ENCODE peak calls at places on chromosomes 2 and 18, in nine cellular contexts. U is cardiac muscle cell, G is RWPE2, T is astrocyte, P is keratinocyte, R is lower lobe of right lung, L is heart right ventricle, E is sigmoid colon, F is right atrium auricular region. Q is an unnamed sample.

GRCh38 chr18:58263055-58263732 is 219.2 kb downstream of the NEDD4L start:
- DNase-seq in F (no peak), E (no peak), U (no peak), L (no peak), R (no peak), G (no peak), T (peak; percentile 51), P (peak; percentile 67), Q (no peak)

GRCh38 chr18:57441395-57441794 is 6.2 kb downstream of the ONECUT2 start:
- DNase-seq in L (no peak), P (no peak), G (no peak), E (no peak), R (no peak), F (no peak), T (peak; percentile 10), U (peak; percentile 18), Q (no peak)

GRCh38 chr2:68714866-68715265 is 19.7 kb upstream of the ARHGAP25 start:
- DNase-seq in U (no peak), E (peak; percentile 69), R (peak; percentile 85), T (no peak), F (peak; percentile 69), L (peak; percentile 49), P (no peak), G (no peak), Q (no peak)

GRCh38 chr2:133836220-133836619 is 268.0 kb upstream of the NCKAP5 start:
- DNase-seq in G (no peak), U (no peak), L (no peak), P (no peak), T (no peak), R (no peak), F (peak; percentile 23), E (no peak), Q (no peak)

GRCh38 chr2:186308347-186308746 is 177.7 kb upstream of the ZC3H15 start:
- DNase-seq in R (no peak), P (no peak), T (peak; percentile 7), F (no peak), U (peak; percentile 19), L (no peak), E (no peak), G (no peak), Q (no peak)

GRCh38 chr2:108971661-108972566 is 17.1 kb downstream of the EDAR start:
- DNase-seq in G (no peak), F (no peak), U (no peak), R (no peak), P (peak; percentile 42), E (no peak), T (peak; percentile 47), L (no peak), Q (no peak)

GRCh38 chr2:190352668-190353536 is 9.5 kb downstream of the INPP1 start:
- DNase-seq in F (no peak), U (no peak), R (no peak), P (no peak), E (no peak), T (peak; percentile 55), G (no peak), L (no peak), Q (no peak)

GRCh38 chr18:77022556-77022955 is 110.0 kb downstream of the MBP start:
- DNase-seq in G (no peak), E (no peak), R (no peak), T (no peak), L (no peak), F (no peak), U (no peak), P (no peak), Q (no peak)

DNA sequence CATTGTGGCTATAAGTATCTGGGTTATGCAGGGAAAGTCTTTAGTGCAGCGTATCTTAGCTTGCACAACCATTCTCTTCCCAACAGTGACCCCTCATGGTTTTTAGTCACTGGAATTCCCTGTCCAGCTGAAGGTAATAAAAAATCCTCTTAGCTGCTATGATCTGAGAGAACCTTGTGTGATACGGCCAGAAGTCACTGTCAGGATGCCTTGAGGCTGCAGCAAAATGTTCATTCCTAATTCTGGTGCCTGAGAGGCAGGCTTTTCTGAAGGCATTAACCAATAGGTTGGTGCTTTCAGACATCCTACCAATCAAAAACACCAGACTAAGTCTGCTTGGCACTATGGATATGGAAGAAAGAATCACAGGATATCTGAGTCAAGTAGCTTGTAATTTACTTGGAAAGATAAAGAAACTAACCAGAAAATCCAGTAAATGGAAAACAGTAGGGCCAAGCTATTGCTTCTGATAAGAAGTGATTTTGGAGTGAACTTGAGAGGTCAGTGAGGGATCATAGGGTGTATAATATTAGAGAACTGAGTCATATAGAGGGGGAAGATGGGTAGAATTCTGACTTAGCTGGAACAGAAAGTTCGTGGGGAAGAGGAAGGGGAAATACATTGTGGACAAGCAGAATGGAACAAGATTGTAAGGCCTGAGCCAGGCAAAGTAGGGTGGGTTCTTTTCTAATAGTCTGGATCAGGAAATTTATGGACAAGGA is 89.0 kb upstream of the SLC14A2 start:
- DNase-seq in G (no peak), L (no peak), F (no peak), E (no peak), R (no peak), P (no peak), U (peak; percentile 48), T (peak; percentile 71), Q (no peak)
- TF ChIP-seq CTCF in G (no peak), L (no peak), F (no peak), E (no peak), R (no peak), P (no peak), U (peak; percentile 24), T (no peak), Q (no peak)

GRCh38 chr2:29014811-29015414 is 33.8 kb downstream of the TOGARAM2 start:
- DNase-seq in L (peak; percentile 63), R (peak; percentile 65), T (peak; percentile 80), P (no peak), E (no peak), U (peak; percentile 67), F (peak; percentile 72), G (no peak), Q (no peak)

GRCh38 chr2:29017716-29018275 is 36.7 kb downstream of the TOGARAM2 start:
- DNase-seq in U (no peak), R (no peak), P (no peak), L (no peak), E (no peak), F (no peak), T (no peak), G (no peak), Q (no peak)

GRCh38 chr2:29016500-29016899 is 35.4 kb downstream of the TOGARAM2 start:
- DNase-seq in L (peak; percentile 46), P (no peak), R (no peak), G (no peak), U (no peak), T (no peak), E (no peak), F (peak; percentile 68), Q (no peak)

GRCh38 chr2:29014331-29014730 is 33.2 kb downstream of the TOGARAM2 start:
- DNase-seq in P (no peak), T (no peak), R (no peak), E (no peak), G (no peak), F (no peak), L (no peak), U (no peak), Q (no peak)

GRCh38 chr2:29015701-29016470 is 34.8 kb downstream of the TOGARAM2 start:
- DNase-seq in R (no peak), P (no peak), F (no peak), L (peak; percentile 61), U (peak; percentile 16), E (no peak), G (no peak), T (no peak), Q (no peak)
- H3K4me1 ChIP-seq in R (peaks cover 33% of the 10 kb centered on the region), P (no peaks in the 10 kb centered on the region), F (peaks cover 77% of the 10 kb centered on the region), L (peaks cover 69% of the 10 kb centered on the region), U (peaks cover 32% of the 10 kb centered on the region), E (no peaks in the 10 kb centered on the region), G (no peaks in the 10 kb centered on the region), T (peaks cover 39% of the 10 kb centered on the region), Q (peaks cover 7% of the 10 kb centered on the region)

DNA sequence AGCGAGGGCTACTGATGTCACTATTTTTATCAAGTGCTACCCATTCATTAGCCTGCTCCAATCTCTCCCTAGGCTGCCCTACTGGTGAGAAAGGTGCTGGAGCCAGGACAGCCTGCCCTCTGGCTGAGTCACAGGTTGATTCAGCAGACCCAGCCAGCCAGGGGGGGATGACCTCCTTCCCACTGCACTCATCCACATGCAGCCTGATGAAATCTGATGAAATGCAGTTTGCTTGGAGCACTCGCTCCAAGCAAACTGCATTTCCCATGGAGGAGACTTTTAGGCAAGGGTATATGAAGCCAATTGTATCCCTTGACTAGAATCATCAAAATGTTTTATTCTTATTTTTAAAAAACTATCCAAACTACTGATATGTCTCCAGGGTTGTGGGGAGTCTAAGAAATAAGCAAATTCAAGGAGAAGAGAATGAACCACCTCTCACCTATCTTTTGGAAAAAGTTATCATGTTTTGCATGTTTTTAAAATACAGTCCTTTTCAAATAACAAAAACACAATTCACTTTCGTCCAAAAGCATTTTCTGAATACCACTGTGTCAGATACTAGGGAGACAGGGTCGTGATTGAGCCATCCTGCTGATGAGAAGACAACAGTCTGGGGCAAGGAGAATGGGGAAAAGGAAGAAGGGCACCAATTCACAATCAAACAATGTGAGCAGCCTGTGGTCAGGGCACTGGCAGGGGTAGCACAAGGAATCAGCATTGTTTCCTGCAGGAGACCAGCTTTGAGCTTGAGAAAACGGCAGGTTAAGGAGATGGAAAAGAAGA is 128.3 kb downstream of the AFF3 start:
- DNase-seq in E (no peak), L (peak; percentile 59), U (peak; percentile 84), F (peak; percentile 61), P (no peak), T (peak; percentile 95), R (no peak), G (peak; percentile 79), Q (no peak)
- H3K36me3 ChIP-seq in E (no peaks in the 10 kb centered on the region), L (no peaks in the 10 kb centered on the region), U (no peaks in the 10 kb centered on the region), F (no peaks in the 10 kb centered on the region), P (no peaks in the 10 kb centered on the region), T (no peaks in the 10 kb centered on the region), R (no peaks in the 10 kb centered on the region), G (no peaks in the 10 kb centered on the region), Q (no peaks in the 10 kb centered on the region)

GRCh38 chr18:36428431-36429029 is 131.0 kb downstream of the FHOD3 start:
- DNase-seq in F (no peak), R (no peak), U (no peak), P (no peak), E (no peak), G (no peak), L (no peak), T (no peak), Q (no peak)

GRCh38 chr18:36427369-36427768 is 129.9 kb downstream of the FHOD3 start:
- DNase-seq in P (no peak), R (no peak), L (no peak), T (no peak), G (no peak), U (no peak), E (no peak), F (no peak), Q (no peak)

GRCh38 chr18:36427831-36428230 is 130.3 kb downstream of the FHOD3 start:
- DNase-seq in R (no peak), L (no peak), U (no peak), P (no peak), F (no peak), E (no peak), G (no peak), T (no peak), Q (no peak)

GRCh38 chr18:36420826-36421225 is 123.3 kb downstream of the FHOD3 start:
- DNase-seq in L (no peak), T (peak; percentile 64), U (no peak), R (no peak), F (no peak), P (no peak), E (no peak), G (no peak), Q (no peak)

DNA sequence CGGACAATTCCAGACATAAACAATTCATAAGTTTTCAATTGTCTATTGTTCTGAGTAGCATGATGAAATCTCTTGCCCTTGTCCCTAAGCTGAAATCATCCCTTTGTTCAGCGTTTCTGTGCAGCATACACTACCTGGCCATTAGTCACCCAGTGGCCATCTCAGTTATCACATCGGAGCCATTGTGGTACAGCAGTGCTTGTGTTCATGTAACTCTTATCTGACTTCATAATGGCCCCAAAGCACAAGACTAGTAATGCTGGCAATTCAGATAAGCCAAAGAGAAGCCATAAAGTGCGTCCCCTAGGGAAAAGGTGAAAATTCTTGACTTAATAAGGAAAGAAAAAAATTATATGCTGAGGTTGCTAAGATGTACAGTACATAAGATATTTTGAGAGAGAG is 127.2 kb downstream of the FHOD3 start:
- DNase-seq in R (no peak), L (no peak), P (no peak), F (no peak), T (no peak), E (no peak), G (no peak), U (no peak), Q (no peak)
- TF ChIP-seq CTCF in R (no peak), L (no peak), P (no peak), F (no peak), T (no peak), E (no peak), G (no peak), U (no peak), Q (no peak)

Q was measured in breast epithelium.